ENCODE peak calls at places on chromosomes 1 and 21, in four cellular contexts. T is Peyer's patch, F is NCI-H2081, S is EL. W is an unnamed sample.

GRCh38 chr1:169694304-169694703 is 17.1 kb downstream of the SELL start:
- DNase-seq in F (no peak), S (no peak), T (no peak), W (no peak)

GRCh38 chr1:243950166-243950565 is 100.1 kb upstream of the AKT3 start:
- DNase-seq in S (peak), F (no peak), T (no peak), W (no peak)

GRCh38 chr1:172837816-172838680 is 179.1 kb downstream of the FASLG start:
- DNase-seq in S (peak), F (no peak), T (no peak), W (no peak)

GRCh38 chr1:212955098-212955497 is 4.8 kb downstream of the VASH2 start:
- DNase-seq in F (no peak), T (no peak), S (no peak), W (no peak)

GRCh38 chr1:6612641-6613360 is 730 bp upstream of the PHF13 start:
- DNase-seq in S (peak), T (no peak), F (peak), W (peak)

GRCh38 chr1:106746448-106747085 is 309.9 kb upstream of the PRMT6 start:
- DNase-seq in F (peak), T (no peak), S (no peak), W (no peak)

GRCh38 chr1:222096883-222097282 is 355.0 kb upstream of the DUSP10 start:
- DNase-seq in F (no peak), T (no peak), S (no peak), W (no peak)

GRCh38 chr1:212482352-212483153 is 49.8 kb downstream of the NENF start:
- DNase-seq in F (no peak), T (peak), S (peak), W (no peak)

GRCh38 chr21:46027855-46028493 is 46.4 kb downstream of the COL6A1 start:
- DNase-seq in T (no peak), S (no peak), F (no peak), W (peak)

GRCh38 chr1:85078903-85079302 is 30.6 kb upstream of the MCOLN3 start:
- DNase-seq in T (no peak), S (no peak), F (no peak), W (no peak)

W was measured in testis.